ENCODE peak calls at places on chromosomes 2 and 18, in five cellular contexts. P is IMR-90, M is H1, I is mesenchymal stem cell, E is neuronal stem cell. X is an unnamed sample.

GRCh38 chr2:37379881-37380296 is 35.5 kb downstream of the QPCT start:
- DNase-seq in P (no peak), I (no peak), E (no peak), M (no peak), X (peak)

GRCh38 chr18:74880706-74881289 is 283.1 kb downstream of the ZNF407 start:
- DNase-seq in P (no peak), M (no peak), I (no peak), E (no peak), X (no peak)

GRCh38 chr18:582465-582864 is 2.3 kb downstream of the CETN1 start:
- DNase-seq in E (no peak), M (no peak), P (no peak), I (no peak), X (no peak)

GRCh38 chr18:61189376-61189775 is 143.9 kb upstream of the CDH20 start:
- DNase-seq in P (no peak), I (no peak), M (no peak), E (no peak), X (no peak)

GRCh38 chr2:234427081-234428058 is 69.5 kb downstream of the ARL4C start:
- DNase-seq in E (peak), P (peak), M (peak), I (peak), X (peak)

GRCh38 chr18:28158083-28158581 is 18.8 kb downstream of the CDH2 start:
- DNase-seq in I (peak), P (peak), M (no peak), E (no peak), X (no peak)

GRCh38 chr2:219560893-219561178 is 10.5 kb downstream of the OBSL1 start:
- DNase-seq in P (no peak), I (no peak), M (no peak), E (no peak), X (no peak)

GRCh38 chr2:169734172-169734847 is 678 bp downstream of the KLHL23 start:
- DNase-seq in I (peak), P (no peak), M (peak), E (peak), X (peak)

GRCh38 chr2:127560201-127560928 is 24.9 kb downstream of the MYO7B start:
- DNase-seq in E (no peak), P (no peak), I (no peak), M (no peak), X (no peak)

GRCh38 chr2:71190959-71191943 is 35.7 kb downstream of the PAIP2B start:
- DNase-seq in E (no peak), I (peak), P (peak), M (no peak), X (peak)

GRCh38 chr18:21735452-21736015 is 5.1 kb upstream of the MIB1 start:
- DNase-seq in M (peak), E (no peak), I (peak), P (peak), X (peak)

GRCh38 chr2:98909381-98910211 is 26.4 kb downstream of the CRACDL start:
- DNase-seq in E (peak), I (peak), M (peak), P (peak), X (peak)

GRCh38 chr2:174484573-174484972 is 2.3 kb downstream of the GPR155 start:
- DNase-seq in E (no peak), M (no peak), I (no peak), P (no peak), X (no peak)

GRCh38 chr18:79584491-79585394 is 94.9 kb upstream of the CTDP1 start:
- DNase-seq in E (no peak), I (no peak), P (no peak), M (no peak), X (no peak)

GRCh38 chr2:42047488-42048317 is at the start of gene PKDCC:
- DNase-seq in P (peak), I (peak), E (peak), M (peak), X (peak)

GRCh38 chr2:74763962-74764428 is 69.9 kb upstream of the HK2 start:
- DNase-seq in M (no peak), P (no peak), I (peak), E (no peak), X (no peak)

GRCh38 chr2:120703330-120703994 is 32.2 kb upstream of the GLI2 start:
- DNase-seq in E (no peak), M (no peak), I (peak), P (peak), X (no peak)

GRCh38 chr2:98915751-98916358 is 20.2 kb downstream of the CRACDL start:
- DNase-seq in E (no peak), P (peak), I (no peak), M (no peak), X (no peak)

GRCh38 chr2:78541451-78542267 is 483.8 kb upstream of the REG3G start:
- DNase-seq in P (no peak), M (no peak), I (no peak), E (no peak), X (no peak)

GRCh38 chr2:696999-697627 is 19.9 kb upstream of the TMEM18 start:
- DNase-seq in P (no peak), I (no peak), M (no peak), E (no peak), X (peak)

GRCh38 chr2:96921561-96922303 is 51.9 kb upstream of the SEMA4C start:
- DNase-seq in M (no peak), P (no peak), I (no peak), E (no peak), X (no peak)

GRCh38 chr2:172600644-172601043 is 44.8 kb downstream of the PDK1 start:
- DNase-seq in I (no peak), P (no peak), E (no peak), M (no peak), X (peak)

GRCh38 chr2:101418704-101419663 is 31.7 kb upstream of the CREG2 start:
- DNase-seq in E (peak), P (peak), I (peak), M (peak), X (peak)
- H2BK15ac ChIP-seq in E (no peak), P (no peak), I (no peak), M (no peak), X (no peak)

GRCh38 chr2:104744537-104744936 is 109.4 kb upstream of the POU3F3 start:
- DNase-seq in E (no peak), I (no peak), M (no peak), P (no peak), X (no peak)

GRCh38 chr2:104750061-104750460 is 103.9 kb upstream of the POU3F3 start:
- DNase-seq in E (no peak), M (no peak), I (no peak), P (no peak), X (no peak)

GRCh38 chr2:104745856-104746255 is 108.1 kb upstream of the POU3F3 start:
- DNase-seq in E (no peak), M (no peak), P (no peak), I (no peak), X (no peak)

GRCh38 chr2:104746299-104746698 is 107.6 kb upstream of the POU3F3 start:
- DNase-seq in E (no peak), I (no peak), P (no peak), M (no peak), X (no peak)

GRCh38 chr2:104746790-104747320 is 107.1 kb upstream of the POU3F3 start:
- DNase-seq in P (no peak), E (no peak), M (no peak), I (no peak), X (no peak)
- H2BK15ac ChIP-seq in P (no peak), E (no peak), M (no peak), I (no peak), X (no peak)

DNA sequence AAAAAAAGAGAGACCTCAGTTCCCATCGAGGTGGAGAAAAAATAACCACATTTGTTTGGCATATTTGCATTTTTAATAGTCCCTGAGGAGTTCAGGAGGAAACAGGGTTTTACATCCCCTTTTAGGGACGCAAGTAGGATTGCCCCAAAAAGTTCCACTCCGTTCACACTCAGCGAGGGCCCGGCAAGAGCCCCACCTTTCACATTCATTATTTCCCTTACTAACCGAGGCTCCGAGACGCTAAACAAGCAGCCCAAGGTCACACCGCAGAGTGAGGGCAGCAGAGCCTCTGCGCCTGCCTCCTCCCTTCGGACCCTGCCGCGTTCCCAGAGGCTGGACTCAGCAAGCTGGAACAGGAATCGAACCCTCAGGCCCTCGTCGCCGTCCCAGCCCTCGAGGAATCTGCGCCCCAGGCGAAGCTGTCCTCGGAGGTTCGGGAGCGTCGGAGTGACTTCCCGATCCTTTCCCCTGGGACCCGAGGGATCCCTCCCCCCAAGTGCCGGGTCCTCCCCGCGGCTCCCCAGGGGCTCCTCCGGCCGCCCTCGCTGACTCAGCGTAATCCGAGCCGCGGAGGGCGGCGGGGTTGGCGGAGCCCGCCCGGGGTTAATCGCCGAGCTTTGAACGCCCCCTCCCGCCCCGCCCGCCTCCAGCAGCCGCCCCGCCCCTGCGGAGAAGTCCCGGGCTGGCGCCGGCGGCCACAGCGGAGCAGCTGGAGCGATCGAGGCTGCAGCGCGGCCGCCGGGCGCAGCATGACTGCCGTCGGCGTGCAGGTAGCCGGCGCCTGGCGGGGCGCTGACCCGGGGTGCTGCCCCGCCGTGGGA is at the start of gene TMEM37:
- DNase-seq in I (peak), P (peak), M (peak), E (peak), X (peak)
- H2BK15ac ChIP-seq in I (peak), P (no peak), M (peak), E (peak), X (peak)

GRCh38 chr2:28321426-28321825 is 71.2 kb upstream of the FOSL2 start:
- DNase-seq in M (no peak), I (no peak), E (peak), P (peak), X (peak)

GRCh38 chr2:28322887-28323483 is 69.7 kb upstream of the FOSL2 start:
- DNase-seq in E (no peak), I (peak), M (no peak), P (peak), X (no peak)

GRCh38 chr2:28320371-28320770 is 72.3 kb upstream of the FOSL2 start:
- DNase-seq in I (no peak), P (no peak), M (no peak), E (no peak), X (no peak)

GRCh38 chr2:28322051-28322450 is 70.6 kb upstream of the FOSL2 start:
- DNase-seq in M (no peak), E (no peak), I (no peak), P (no peak), X (no peak)

GRCh38 chr2:28322456-28322855 is 70.2 kb upstream of the FOSL2 start:
- DNase-seq in M (no peak), I (no peak), E (no peak), P (no peak), X (no peak)
- H2BK15ac ChIP-seq in M (peak), I (no peak), E (peak), P (no peak), X (no peak)

GRCh38 chr2:202780514-202781021 is 91.0 kb downstream of the ICA1L start:
- DNase-seq in E (no peak), I (peak), P (peak), M (no peak), X (no peak)
- H2BK15ac ChIP-seq in E (no peak), I (no peak), P (no peak), M (no peak), X (no peak)